ENCODE peak calls at places on chromosomes 1 and 21, in six cellular contexts. E is transverse colon, N is gastrocnemius medialis, D is IMR-90, A is stomach, H is H1. K is an unnamed sample.

GRCh38 chr1:99672500-99673213 is 26.7 kb downstream of the PALMD start:
- DNase-seq in E (no peak), N (peak; percentile 82), D (peak; percentile 43), A (no peak), H (no peak), K (peak; percentile 45)

GRCh38 chr1:99180343-99180808 is 83.9 kb upstream of the PLPPR4 start:
- DNase-seq in E (peak; percentile 71), N (peak; percentile 56), D (peak; percentile 74), A (peak; percentile 75), H (peak; percentile 23), K (peak; percentile 55)

GRCh38 chr1:231040019-231040799 is at the start of gene FAM89A:
- DNase-seq in E (peak; percentile 72), N (no peak), D (no peak), A (peak; percentile 74), H (no peak), K (peak; percentile 82)

GRCh38 chr1:163822933-163823511 is 501.3 kb downstream of the NUF2 start:
- DNase-seq in E (no peak), N (no peak), D (no peak), A (no peak), H (no peak), K (no peak)

GRCh38 chr1:208910161-208910560 is 666.0 kb upstream of the PLXNA2 start:
- DNase-seq in E (no peak), N (no peak), D (no peak), A (no peak), H (no peak), K (no peak)

GRCh38 chr1:181430015-181430657 is 53.2 kb upstream of the CACNA1E start:
- DNase-seq in E (no peak), N (no peak), D (no peak), A (no peak), H (no peak), K (no peak)

GRCh38 chr1:60535713-60536112 is 462.1 kb upstream of the C1orf87 start:
- DNase-seq in E (no peak), N (no peak), D (no peak), A (no peak), H (no peak), K (no peak)

GRCh38 chr1:193068013-193068412 is 8.6 kb downstream of the RO60 start:
- DNase-seq in E (no peak), N (no peak), D (no peak), A (no peak), H (no peak), K (no peak)

GRCh38 chr1:231460614-231461013 is 38.5 kb upstream of the EGLN1 start:
- DNase-seq in E (peak; percentile 11), N (no peak), D (no peak), A (no peak), H (no peak), K (no peak)

GRCh38 chr1:91054780-91055481 is 33.1 kb upstream of the ZNF644 start:
- DNase-seq in E (no peak), N (no peak), D (no peak), A (no peak), H (no peak), K (no peak)

GRCh38 chr1:163307479-163308171 is 14.1 kb upstream of the NUF2 start:
- DNase-seq in E (no peak), N (no peak), D (peak; percentile 88), A (no peak), H (no peak), K (no peak)

GRCh38 chr1:86523670-86524354 is 23.1 kb upstream of the CLCA4 start:
- DNase-seq in E (no peak), N (no peak), D (no peak), A (no peak), H (no peak), K (no peak)

GRCh38 chr1:228345201-228345930 is 61.3 kb downstream of the TRIM11 start:
- DNase-seq in E (peak; percentile 3), N (peak; percentile 43), D (no peak), A (no peak), H (no peak), K (peak; percentile 22)

GRCh38 chr1:6280761-6281451 is 20.0 kb upstream of the GPR153 start:
- DNase-seq in E (no peak), N (no peak), D (no peak), A (no peak), H (no peak), K (peak; percentile 48)

GRCh38 chr1:228314658-228315483 is 91.8 kb downstream of the TRIM11 start:
- DNase-seq in E (no peak), N (peak; percentile 92), D (no peak), A (peak; percentile 21), H (no peak), K (peak; percentile 13)

GRCh38 chr1:64292399-64292798 is 89.0 kb downstream of the UBE2U start:
- DNase-seq in E (no peak), N (no peak), D (no peak), A (no peak), H (no peak), K (no peak)

GRCh38 chr1:198556969-198557368 is 16.5 kb upstream of the ATP6V1G3 start:
- DNase-seq in E (peak; percentile 46), N (peak; percentile 45), D (no peak), A (peak; percentile 26), H (no peak), K (no peak)

GRCh38 chr1:215819114-215819513 is 252.0 kb downstream of the KCTD3 start:
- DNase-seq in E (no peak), N (no peak), D (peak; percentile 79), A (no peak), H (no peak), K (no peak)

GRCh38 chr1:228405979-228406265 is 713 bp downstream of the TRIM11 start:
- DNase-seq in E (peak; percentile 33), N (peak; percentile 10), D (peak; percentile 17), A (no peak), H (no peak), K (no peak)

GRCh38 chr1:15633756-15634420 is 16.6 kb downstream of the DDI2 start:
- DNase-seq in E (no peak), N (no peak), D (no peak), A (no peak), H (no peak), K (no peak)
- H3K36me3 ChIP-seq in E (peaks cover 4% of the 10 kb centered on the region), N (no peaks in the 10 kb centered on the region), D (peaks cover 41% of the 10 kb centered on the region), A (peaks cover 64% of the 10 kb centered on the region), H (peaks cover 22% of the 10 kb centered on the region), K (no peaks in the 10 kb centered on the region)

GRCh38 chr21:15054089-15054488 is 10.7 kb downstream of the NRIP1 start:
- DNase-seq in E (peak; percentile 28), N (no peak), D (no peak), A (no peak), H (no peak), K (no peak)

GRCh38 chr21:15053531-15053930 is 11.3 kb downstream of the NRIP1 start:
- DNase-seq in E (no peak), N (no peak), D (no peak), A (no peak), H (no peak), K (no peak)

GRCh38 chr21:15050588-15051377 is 14.0 kb downstream of the NRIP1 start:
- DNase-seq in E (peak; percentile 66), N (no peak), D (no peak), A (no peak), H (no peak), K (no peak)

GRCh38 chr21:15054606-15055239 is 10.1 kb downstream of the NRIP1 start:
- DNase-seq in E (no peak), N (no peak), D (no peak), A (no peak), H (no peak), K (no peak)

GRCh38 chr21:15051652-15052554 is 12.9 kb downstream of the NRIP1 start:
- DNase-seq in E (peak; percentile 28), N (no peak), D (peak; percentile 47), A (no peak), H (no peak), K (no peak)
- TF ChIP-seq POLR2A in E (peak; percentile 17), N (no peak), D (no peak), A (no peak), H (no peak), K (no peak)

GRCh38 chr1:16081636-16082035 is 8.2 kb upstream of the FAM131C start:
- DNase-seq in E (no peak), N (no peak), D (no peak), A (no peak), H (no peak), K (no peak)

GRCh38 chr1:16080422-16081150 is 7.1 kb upstream of the FAM131C start:
- DNase-seq in E (no peak), N (no peak), D (no peak), A (peak; percentile 68), H (no peak), K (peak; percentile 28)

GRCh38 chr1:16076871-16077250 is 3.4 kb upstream of the FAM131C start:
- DNase-seq in E (no peak), N (peak; percentile 19), D (peak; percentile 33), A (no peak), H (no peak), K (no peak)

GRCh38 chr1:16077430-16078245 is 4.2 kb upstream of the FAM131C start:
- DNase-seq in E (no peak), N (no peak), D (peak; percentile 30), A (no peak), H (no peak), K (peak; percentile 21)

DNA sequence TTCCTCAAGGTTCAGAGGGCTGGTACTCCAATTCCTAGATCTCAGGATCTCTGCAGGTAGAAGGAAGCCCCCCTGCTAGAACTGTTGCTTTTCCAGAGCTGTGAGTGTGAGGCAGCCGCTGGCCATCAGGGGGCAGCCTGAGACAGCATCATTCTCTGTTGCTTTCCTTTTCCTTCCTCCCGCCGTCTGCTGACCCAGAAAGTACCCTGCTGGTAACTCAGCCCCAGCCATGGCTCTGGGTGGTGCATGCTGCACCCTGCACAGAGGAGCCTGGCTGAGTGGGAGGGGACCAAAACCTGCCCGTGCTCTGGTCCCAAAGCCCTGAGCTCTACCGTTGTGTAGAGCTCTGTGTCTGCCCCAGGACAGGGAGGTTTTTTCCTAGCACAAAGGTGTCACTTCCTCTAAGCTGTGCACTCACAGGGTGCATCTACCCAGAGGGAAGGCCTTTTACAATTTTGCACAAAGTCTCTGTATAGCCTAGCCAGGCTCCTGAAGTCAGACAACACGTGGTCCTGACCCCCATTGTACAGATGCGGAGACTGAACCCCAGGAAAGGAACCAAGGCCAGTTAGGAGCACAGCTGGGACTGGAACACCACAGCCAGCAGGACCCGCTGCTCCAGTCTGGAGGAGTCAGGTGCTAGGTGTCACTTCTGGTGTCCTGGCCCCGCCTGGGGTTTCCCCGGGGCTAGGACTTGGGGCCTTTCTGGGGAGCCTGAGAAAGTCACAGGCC is 5.6 kb upstream of the FAM131C start:
- DNase-seq in E (peak; percentile 85), N (peak; percentile 59), D (peak; percentile 60), A (peak; percentile 85), H (peak; percentile 62), K (peak; percentile 89)
- H3K36me3 ChIP-seq in E (no peaks in the 10 kb centered on the region), N (no peaks in the 10 kb centered on the region), D (no peaks in the 10 kb centered on the region), A (no peaks in the 10 kb centered on the region), H (no peaks in the 10 kb centered on the region), K (no peaks in the 10 kb centered on the region)

DNA sequence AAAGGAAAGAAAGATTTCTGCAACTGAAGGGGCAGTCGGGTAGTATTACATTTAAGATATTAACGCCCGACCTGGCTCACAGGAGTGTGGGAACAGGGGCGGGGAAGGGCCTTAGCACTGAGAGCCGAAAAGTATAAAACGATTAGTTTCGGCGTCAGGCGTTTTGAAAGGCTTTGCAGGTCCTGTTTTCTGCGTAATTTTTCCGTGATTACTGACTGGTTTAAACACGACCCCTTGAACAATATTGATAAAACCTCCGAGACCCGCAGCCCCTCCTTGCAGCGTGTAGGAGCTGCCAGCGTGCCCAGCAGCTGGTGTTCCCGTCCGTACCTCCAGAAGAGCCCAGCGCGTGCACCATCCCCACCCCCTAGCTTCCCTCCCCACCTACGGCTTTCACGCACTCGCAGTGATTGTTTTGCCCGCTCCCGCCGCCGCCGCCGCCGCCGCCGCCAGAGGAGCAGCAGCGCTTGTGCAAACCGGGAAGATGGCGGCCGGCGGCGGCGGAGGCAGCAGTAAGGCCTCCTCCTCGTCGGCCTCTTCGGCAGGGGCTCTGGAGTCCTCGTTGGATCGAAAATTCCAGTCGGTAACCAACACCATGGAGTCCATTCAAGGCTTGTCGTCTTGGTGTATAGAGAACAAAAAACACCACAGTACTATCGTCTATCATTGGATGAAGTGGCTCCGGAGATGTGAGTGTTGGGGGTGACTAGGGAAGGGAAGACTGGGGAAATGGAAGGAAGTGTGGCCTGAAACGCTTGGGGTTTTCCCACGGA is 470 bp downstream of the RPRD2 start:
- DNase-seq in E (peak; percentile 82), N (peak; percentile 89), D (peak; percentile 66), A (peak; percentile 84), H (peak; percentile 9), K (peak; percentile 77)
- TF ChIP-seq POLR2A in E (peak; percentile 61), N (peak; percentile 58), D (peak; percentile 85), A (no peak), H (no peak), K (no peak)